ENCODE peak calls at places on chromosomes 13 and 19, in six cellular contexts. C is fibroblast of lung; F is HEK293T; W is glutamatergic neuron; K is stimulated activated CD8-positive, alpha-beta memory T cell treated with anti-CD3 and anti-CD28 coated beads, Interleukin-7, amount 100 ng/mL, for 1 hour; A is neural crest cell. V is an unnamed sample.

GRCh38 chr19:29666634-29667389 is 1.6 kb downstream of the PLEKHF1 start:
- DNase-seq in C (peak), F (no peak), W (no peak), K (no peak), A (no peak), V (no peak)

GRCh38 chr19:38336638-38337359 is 1.2 kb downstream of the CATSPERG start:
- DNase-seq in C (peak), F (peak), W (peak), K (peak), A (peak), V (no peak)

GRCh38 chr19:43675269-43675879 is 5.4 kb upstream of the PLAUR start:
- DNase-seq in C (peak), F (no peak), W (no peak), K (no peak), A (no peak), V (no peak)

GRCh38 chr13:79491715-79492114 is 10.8 kb downstream of the NDFIP2 start:
- DNase-seq in C (peak), F (no peak), W (no peak), K (no peak), A (no peak), V (no peak)

GRCh38 chr19:16620018-16620417 is 8.0 kb downstream of the MED26 start:
- DNase-seq in C (no peak), F (no peak), W (no peak), K (no peak), A (no peak), V (no peak)

GRCh38 chr19:13839193-13839937 is 37.6 kb upstream of the NANOS3 start:
- DNase-seq in C (peak), F (no peak), W (no peak), K (peak), A (no peak), V (no peak)

GRCh38 chr13:46062190-46062589 is 9.6 kb upstream of the ZC3H13 start:
- DNase-seq in C (peak), F (no peak), W (no peak), K (no peak), A (no peak), V (no peak)

GRCh38 chr19:46413262-46414031 is at the start of gene CCDC8:
- DNase-seq in C (peak), F (peak), W (peak), K (no peak), A (peak), V (no peak)

GRCh38 chr19:18966304-18966703 is 25.3 kb upstream of the HOMER3 start:
- DNase-seq in C (no peak), F (no peak), W (no peak), K (no peak), A (no peak), V (no peak)

GRCh38 chr13:54637377-54637776 is 1608.8 kb downstream of the OLFM4 start:
- DNase-seq in C (peak), F (peak), W (no peak), K (no peak), A (no peak), V (no peak)

GRCh38 chr19:10420444-10421239 is at the start of gene PDE4A:
- DNase-seq in C (peak), F (no peak), W (peak), K (no peak), A (no peak), V (no peak)

GRCh38 chr19:42293966-42294365 is 8.0 kb upstream of the PRR19 start:
- DNase-seq in C (no peak), F (no peak), W (no peak), K (no peak), A (no peak), V (no peak)

GRCh38 chr19:48108997-48109782 is 1.4 kb downstream of the PLA2G4C start:
- DNase-seq in C (no peak), F (no peak), W (no peak), K (no peak), A (no peak), V (no peak)

GRCh38 chr19:38718747-38719543 is 25.3 kb downstream of the CAPN12 start:
- DNase-seq in C (peak), F (no peak), W (no peak), K (no peak), A (no peak), V (no peak)

GRCh38 chr19:3649888-3650287 is 23.3 kb upstream of the CACTIN start:
- DNase-seq in C (no peak), F (no peak), W (no peak), K (no peak), A (no peak), V (no peak)

GRCh38 chr13:28220166-28220565 is 81.8 kb downstream of the PAN3 start:
- DNase-seq in C (peak), F (no peak), W (no peak), K (no peak), A (no peak), V (no peak)

GRCh38 chr13:48532146-48532472 is 771 bp downstream of the RCBTB2 start:
- DNase-seq in C (peak), F (no peak), W (no peak), K (no peak), A (no peak), V (no peak)

GRCh38 chr19:38727868-38728660 is 16.2 kb downstream of the CAPN12 start:
- DNase-seq in C (no peak), F (no peak), W (no peak), K (no peak), A (no peak), V (no peak)

GRCh38 chr19:45779231-45780145 is 2.8 kb downstream of the DMPK start:
- DNase-seq in C (peak), F (peak), W (peak), K (peak), A (peak), V (no peak)

GRCh38 chr19:13797870-13798269 is 2.6 kb downstream of the ZSWIM4 start:
- DNase-seq in C (peak), F (no peak), W (no peak), K (no peak), A (no peak), V (no peak)

GRCh38 chr19:18319591-18320135 is 3.2 kb downstream of the LSM4 start:
- DNase-seq in C (no peak), F (no peak), W (no peak), K (no peak), A (no peak), V (no peak)

GRCh38 chr13:103188688-103189326 is 122.6 kb upstream of the SLC10A2 start:
- DNase-seq in C (peak), F (no peak), W (no peak), K (no peak), A (no peak), V (no peak)

GRCh38 chr19:36115453-36116343 is at the start of gene TBCB:
- DNase-seq in C (no peak), F (no peak), W (peak), K (peak), A (no peak), V (no peak)

GRCh38 chr13:44934724-44935123 is 54.5 kb downstream of the NUFIP1 start:
- DNase-seq in C (peak), F (no peak), W (no peak), K (no peak), A (no peak), V (no peak)